ENCODE peak calls at places on chromosomes 7 and 10, in five cellular contexts. D is SK-N-SH, H is HepG2, I is GM23338, N is K562. Y is an unnamed sample.
A peak's percentile ranks its signal among the peaks of the same experiment; 100 is the strongest.

GRCh38 chr10:1525354-1526162 is 211.8 kb downstream of the ADARB2 start:
- DNase-seq in D (no peak), N (no peak), I (no peak), H (no peak), Y (no peak)

GRCh38 chr7:31488562-31489203 is 25.2 kb upstream of the ITPRID1 start:
- DNase-seq in I (peak; percentile 87), N (peak; percentile 74), D (peak; percentile 65), H (peak; percentile 31), Y (peak; percentile 48)

GRCh38 chr7:157211710-157212109 is 73.0 kb downstream of the UBE3C start:
- DNase-seq in D (no peak), H (no peak), I (no peak), N (no peak), Y (no peak)

GRCh38 chr7:38681882-38682281 is 50.7 kb upstream of the AMPH start:
- DNase-seq in H (no peak), N (no peak), D (no peak), I (no peak), Y (no peak)

GRCh38 chr10:6738464-6738824 is 158.4 kb upstream of the PRKCQ start:
- DNase-seq in I (peak; percentile 32), D (no peak), H (no peak), N (no peak), Y (no peak)

GRCh38 chr10:119396008-119396708 is 146.4 kb downstream of the RGS10 start:
- DNase-seq in H (no peak), N (no peak), D (no peak), I (no peak), Y (no peak)

GRCh38 chr10:126391162-126391880 is 3.0 kb upstream of the ADAM12 start:
- DNase-seq in I (no peak), H (no peak), N (no peak), D (peak; percentile 19), Y (no peak)

GRCh38 chr10:29598861-29599311 is 35.9 kb downstream of the SVIL start:
- DNase-seq in D (no peak), N (no peak), I (no peak), H (no peak), Y (no peak)

GRCh38 chr10:46550076-46550790 is 6.2 kb downstream of the GPRIN2 start:
- DNase-seq in I (no peak), H (no peak), D (peak; percentile 50), N (no peak), Y (no peak)

GRCh38 chr7:38013246-38013645 is 92.8 kb downstream of the EPDR1 start:
- DNase-seq in I (no peak), H (no peak), N (no peak), D (no peak), Y (no peak)

GRCh38 chr10:71222541-71223364 is 10.4 kb downstream of the UNC5B start:
- DNase-seq in D (no peak), N (no peak), H (no peak), I (peak; percentile 74), Y (no peak)

GRCh38 chr7:19284596-19285300 is 139.5 kb upstream of the FERD3L start:
- DNase-seq in I (no peak), N (no peak), D (no peak), H (no peak), Y (no peak)

GRCh38 chr7:5425507-5426225 is 2.0 kb upstream of the TNRC18 start:
- DNase-seq in I (peak; percentile 95), N (peak; percentile 71), D (peak; percentile 83), H (peak; percentile 88), Y (no peak)

DNA sequence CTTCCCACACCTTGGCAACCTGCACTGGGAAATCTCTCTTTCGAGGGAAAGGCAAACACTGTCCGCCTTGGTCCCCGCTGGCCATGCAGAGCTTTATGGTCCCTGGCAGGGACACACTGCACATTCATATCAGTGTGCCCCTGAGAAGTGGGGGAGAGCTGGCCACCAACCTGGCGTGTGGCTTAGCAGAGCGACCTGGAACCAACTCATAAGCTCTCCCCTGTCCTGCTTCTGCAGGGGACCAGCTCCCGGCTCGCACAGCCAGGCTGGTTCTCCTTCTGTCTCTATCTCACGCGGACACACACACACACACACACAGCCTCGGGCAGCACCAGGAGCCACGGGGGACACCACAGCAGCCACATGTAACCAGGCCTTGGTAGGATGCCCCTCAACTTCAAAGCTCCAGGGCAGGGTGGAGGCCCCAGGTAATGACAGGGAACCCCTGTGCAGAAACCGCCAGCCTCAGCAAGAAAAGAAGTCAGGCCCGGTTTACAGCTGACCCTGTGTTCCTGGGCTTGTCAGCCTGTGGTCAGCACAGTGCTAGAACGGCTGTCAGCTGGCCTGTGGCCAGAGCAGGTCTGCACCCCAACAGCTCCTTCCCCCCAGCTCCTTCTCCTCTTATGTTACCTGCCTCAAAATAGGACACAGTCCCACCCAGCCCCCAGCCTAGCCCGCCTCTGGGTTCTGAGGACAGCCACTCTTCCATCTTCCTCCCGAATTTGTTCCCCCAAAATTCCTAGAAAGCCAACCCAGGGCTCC is 69.3 kb downstream of the OAT start:
- DNase-seq in D (no peak), N (no peak), H (no peak), I (no peak), Y (no peak)
- TF ChIP-seq POLR2AphosphoS5 in D (no peak), N (no peak), H (no peak), I (no peak), Y (no peak)

GRCh38 chr7:71625534-71625933 is 493.6 kb downstream of the GALNT17 start:
- DNase-seq in I (no peak), H (no peak), D (no peak), N (no peak), Y (no peak)

GRCh38 chr7:71630521-71630920 is 498.6 kb downstream of the GALNT17 start:
- DNase-seq in D (no peak), H (no peak), I (no peak), N (no peak), Y (no peak)

DNA sequence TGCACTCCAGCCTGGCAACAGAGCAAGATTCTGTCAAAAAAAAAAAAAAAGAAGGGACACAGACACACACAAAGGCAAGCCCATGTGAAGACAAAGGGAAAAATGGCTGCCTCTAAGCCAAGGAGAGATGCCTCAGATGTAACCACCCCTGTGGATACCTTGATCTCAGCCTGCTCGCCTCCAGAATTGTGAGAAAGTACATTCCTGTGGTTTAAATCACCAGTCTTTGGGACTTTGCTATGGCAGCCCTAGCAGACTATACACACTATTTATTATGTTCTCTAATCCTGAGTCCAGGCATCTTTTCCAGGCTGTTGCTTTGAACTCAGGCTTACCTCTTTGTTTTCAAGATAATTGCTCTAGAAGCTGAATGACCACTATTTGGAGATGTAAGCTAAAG is 494.3 kb downstream of the GALNT17 start:
- DNase-seq in I (no peak), N (no peak), D (no peak), H (no peak), Y (no peak)
- TF ChIP-seq REST in I (no peak), N (no peak), D (no peak), H (no peak), Y (no peak)

GRCh38 chr7:129865932-129866214 is 86.9 kb downstream of the UBE2H start:
- DNase-seq in D (peak; percentile 30), I (no peak), H (no peak), N (no peak), Y (no peak)

GRCh38 chr7:129862672-129863071 is 90.1 kb downstream of the UBE2H start:
- DNase-seq in D (no peak), H (no peak), I (no peak), N (no peak), Y (no peak)

GRCh38 chr7:129866251-129866650 is 86.5 kb downstream of the UBE2H start:
- DNase-seq in H (no peak), I (no peak), D (no peak), N (no peak), Y (no peak)

GRCh38 chr7:129864042-129864441 is 88.7 kb downstream of the UBE2H start:
- DNase-seq in I (no peak), H (no peak), N (no peak), D (no peak), Y (no peak)

DNA sequence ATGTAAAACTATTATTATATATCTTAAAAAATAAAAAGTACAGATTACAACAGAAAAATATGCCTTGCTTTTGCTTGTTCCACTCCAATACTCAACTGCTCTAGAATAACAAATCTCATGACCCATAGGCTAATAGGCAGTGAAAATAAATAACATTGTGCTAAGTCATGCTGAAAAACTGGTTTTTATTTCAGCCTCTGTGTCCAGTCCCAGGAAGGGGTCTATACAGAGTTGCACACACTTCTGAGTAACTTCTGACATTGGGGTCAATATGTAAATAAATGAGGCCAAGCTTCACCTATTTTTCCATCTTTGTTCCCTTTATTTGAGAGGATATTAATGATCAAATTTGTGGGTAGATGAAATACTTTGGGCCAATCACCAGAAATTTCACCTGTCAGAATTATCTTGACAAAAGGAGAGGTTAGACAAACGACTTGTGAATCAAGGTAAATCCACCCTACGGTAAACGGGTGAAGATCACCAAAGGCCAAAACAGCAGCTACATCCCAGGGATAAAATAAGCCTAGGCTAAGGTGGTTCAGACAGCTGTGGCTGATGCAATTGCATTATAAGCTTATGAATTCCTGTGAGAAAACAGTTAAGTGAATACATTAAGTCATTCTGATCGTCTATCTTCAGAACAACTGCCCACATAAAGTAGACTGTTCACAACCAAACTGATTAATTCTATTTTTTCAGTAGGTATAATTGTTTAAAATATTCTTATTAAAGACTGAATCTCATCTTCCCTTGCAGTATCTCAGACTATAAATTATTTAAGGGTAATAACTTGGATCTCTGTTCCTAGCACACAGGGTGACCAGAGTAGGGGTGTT is 87.4 kb downstream of the UBE2H start:
- DNase-seq in I (no peak), H (no peak), D (no peak), N (no peak), Y (no peak)
- H3K4me1 ChIP-seq in I (peaks cover 18% of the 10 kb centered on the region), H (no peaks in the 10 kb centered on the region), D (peaks cover 43% of the 10 kb centered on the region), N (peaks cover 46% of the 10 kb centered on the region), Y (peaks cover 10% of the 10 kb centered on the region)

DNA sequence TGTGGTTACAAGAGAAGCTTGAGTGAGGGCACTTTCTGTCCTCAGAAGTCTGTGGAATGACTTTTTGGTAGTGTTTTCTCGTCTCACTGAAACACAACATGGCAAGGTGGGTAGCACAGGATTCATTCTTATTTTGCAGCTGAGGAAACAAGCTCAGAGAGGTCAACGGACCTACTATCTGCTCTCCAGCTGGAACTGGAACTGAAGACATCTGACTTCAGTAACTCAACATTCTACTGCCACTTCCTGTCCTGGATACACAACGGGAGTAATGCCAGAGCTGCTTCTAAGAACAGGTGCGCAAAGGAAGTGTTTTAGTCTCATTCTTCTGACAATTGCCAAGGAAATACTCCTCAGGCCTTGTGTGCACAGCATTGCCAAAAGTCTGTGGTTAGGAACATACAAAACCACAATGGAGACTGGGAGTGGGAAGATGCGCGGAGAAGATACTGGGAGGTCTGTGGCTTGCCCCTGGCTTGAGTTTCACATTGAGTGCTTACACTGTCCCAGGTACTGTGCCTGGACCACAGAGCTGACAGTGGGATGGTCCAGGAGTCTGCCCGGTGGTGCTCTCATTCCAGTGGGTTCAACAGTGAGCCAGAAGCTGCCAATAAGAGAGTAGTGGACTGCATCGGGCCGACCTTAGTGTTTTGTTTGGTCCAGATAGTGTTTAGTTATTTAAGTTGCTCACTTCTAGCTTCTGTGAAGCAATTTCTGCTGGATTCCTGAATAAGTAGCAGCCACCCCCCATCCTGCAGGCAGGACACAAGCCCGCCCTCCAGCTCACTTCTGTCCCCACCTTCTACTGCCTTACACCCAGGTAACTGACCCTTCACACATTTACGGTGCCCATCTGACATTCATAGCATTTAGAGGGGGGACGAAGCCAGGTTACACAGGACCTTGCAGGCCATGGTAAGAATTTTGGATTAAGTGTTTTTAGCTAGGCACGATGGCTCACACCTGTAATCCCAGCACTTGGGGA is 10.4 kb downstream of the TBL2 start:
- DNase-seq in N (no peak), I (no peak), D (no peak), H (no peak), Y (no peak)
- TF ChIP-seq POLR2AphosphoS5 in N (peak; percentile 12), I (no peak), D (no peak), H (no peak), Y (peak; percentile 38)